ENCODE peak calls at places on chromosomes 12 and 14, in seven cellular contexts. A is IMR-90, Y is H1, P is neuronal stem cell, W is mesendoderm, C is mesenchymal stem cell, J is H9. O is an unnamed sample.

GRCh38 chr12:46404225-46404631 is 31.7 kb upstream of the SLC38A2 start:
- DNase-seq in A (peak), Y (no peak), P (no peak), W (no peak), C (peak), J (no peak), O (no peak)

GRCh38 chr12:79689477-79690155 is 1.1 kb downstream of the PAWR start:
- DNase-seq in A (peak), Y (no peak), P (peak), W (peak), C (peak), J (peak), O (peak)

GRCh38 chr14:96852823-96853422 is 55.7 kb downstream of the VRK1 start:
- DNase-seq in A (peak), Y (no peak), P (no peak), W (peak), C (peak), J (no peak), O (no peak)

GRCh38 chr12:54588110-54588831 is at the start of gene PPP1R1A:
- DNase-seq in A (no peak), Y (no peak), P (peak), W (peak), C (no peak), J (peak), O (peak)

GRCh38 chr14:28382460-28383220 is 383.9 kb upstream of the FOXG1 start:
- DNase-seq in A (no peak), Y (no peak), P (no peak), W (peak), C (peak), J (no peak), O (no peak)

GRCh38 chr12:2624543-2625266 is 170.1 kb upstream of the FKBP4 start:
- DNase-seq in A (peak), Y (peak), P (peak), W (peak), C (peak), J (peak), O (peak)

GRCh38 chr14:49970474-49971147 is 77.7 kb downstream of the ARF6 start:
- DNase-seq in A (peak), Y (no peak), P (no peak), W (no peak), C (peak), J (no peak), O (no peak)

GRCh38 chr14:77241955-77242354 is 29.1 kb downstream of the NGB start:
- DNase-seq in A (no peak), Y (no peak), P (no peak), W (no peak), C (no peak), J (no peak), O (no peak)

GRCh38 chr14:71290960-71291466 is 383.8 kb downstream of the PCNX1 start:
- DNase-seq in A (peak), Y (no peak), P (no peak), W (peak), C (peak), J (no peak), O (peak)

GRCh38 chr14:100140452-100141132 is 18.9 kb downstream of the DEGS2 start:
- DNase-seq in A (peak), Y (peak), P (peak), W (peak), C (peak), J (peak), O (no peak)

GRCh38 chr14:102629011-102629444 is 36.6 kb downstream of the RCOR1 start:
- DNase-seq in A (no peak), Y (no peak), P (no peak), W (no peak), C (no peak), J (no peak), O (no peak)

GRCh38 chr12:94429633-94430032 is 30.0 kb downstream of the CEP83 start:
- DNase-seq in A (no peak), Y (no peak), P (no peak), W (peak), C (peak), J (peak), O (no peak)

GRCh38 chr12:113207621-113208040 is 13.6 kb upstream of the TPCN1 start:
- DNase-seq in A (no peak), Y (no peak), P (no peak), W (no peak), C (peak), J (no peak), O (no peak)

GRCh38 chr12:121649403-121649802 is 20.1 kb downstream of the MORN3 start:
- DNase-seq in A (no peak), Y (no peak), P (no peak), W (no peak), C (no peak), J (no peak), O (no peak)

GRCh38 chr12:103093499-103094106 is 136.1 kb downstream of the ASCL1 start:
- DNase-seq in A (no peak), Y (no peak), P (no peak), W (peak), C (no peak), J (no peak), O (peak)
- H3K23ac ChIP-seq in A (no peak), Y (no peak), P (no peak), W (no peak), C (no peak), J (no peak), O (no peak)

GRCh38 chr14:89347885-89348284 is 69.1 kb downstream of the FOXN3 start:
- DNase-seq in A (no peak), Y (no peak), P (no peak), W (no peak), C (no peak), J (no peak), O (no peak)
- H3K23ac ChIP-seq in A (no peak), Y (no peak), P (no peak), W (no peak), C (no peak), J (no peak), O (no peak)

GRCh38 chr14:104891664-104892500 is 26.8 kb downstream of the CEP170B start:
- DNase-seq in A (no peak), Y (no peak), P (no peak), W (no peak), C (no peak), J (peak), O (peak)
- H3K23ac ChIP-seq in A (no peak), Y (no peak), P (no peak), W (no peak), C (no peak), J (no peak), O (no peak)

GRCh38 chr12:62763827-62764226 is 171.1 kb downstream of the PPM1H start:
- DNase-seq in A (no peak), Y (no peak), P (no peak), W (no peak), C (no peak), J (no peak), O (no peak)
- H3K23ac ChIP-seq in A (no peak), Y (no peak), P (no peak), W (no peak), C (no peak), J (no peak), O (no peak)

DNA sequence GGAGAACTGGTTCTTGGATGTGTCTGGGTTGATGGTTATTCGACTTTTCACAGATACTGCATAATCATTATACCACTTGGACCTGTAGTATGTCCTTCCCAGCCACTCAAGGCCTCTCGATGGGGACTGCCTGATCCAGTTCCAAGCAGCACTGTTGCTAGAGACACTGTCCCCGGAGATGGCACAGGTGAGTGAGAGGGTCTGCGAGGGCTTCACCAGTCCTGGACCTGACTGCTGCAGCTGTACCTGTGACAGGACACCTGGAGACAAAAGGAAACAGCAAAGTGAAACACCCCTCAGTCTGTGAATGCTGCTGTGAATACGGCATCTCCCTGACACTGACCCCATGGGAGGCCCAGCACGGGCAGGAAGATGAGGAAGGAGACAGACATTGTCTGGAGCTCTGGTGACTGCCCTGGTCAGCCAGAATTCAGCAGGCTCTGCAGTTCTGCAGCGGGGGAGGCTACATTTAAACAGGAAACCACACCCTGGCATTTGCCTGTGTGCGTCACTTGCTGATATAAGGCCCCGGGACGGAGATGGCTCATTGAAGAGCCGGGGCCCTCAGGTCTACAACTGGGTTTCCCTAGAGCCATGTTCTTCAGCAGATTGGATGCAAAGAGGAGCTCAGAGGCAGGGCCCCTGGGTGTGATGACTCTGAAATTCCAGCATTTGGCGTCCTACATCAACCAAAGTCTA is 413.6 kb downstream of the TMEM121 start:
- DNase-seq in A (no peak), Y (no peak), P (no peak), W (no peak), C (no peak), J (no peak), O (no peak)
- H3K23ac ChIP-seq in A (no peak), Y (no peak), P (no peak), W (no peak), C (no peak), J (no peak), O (no peak)

DNA sequence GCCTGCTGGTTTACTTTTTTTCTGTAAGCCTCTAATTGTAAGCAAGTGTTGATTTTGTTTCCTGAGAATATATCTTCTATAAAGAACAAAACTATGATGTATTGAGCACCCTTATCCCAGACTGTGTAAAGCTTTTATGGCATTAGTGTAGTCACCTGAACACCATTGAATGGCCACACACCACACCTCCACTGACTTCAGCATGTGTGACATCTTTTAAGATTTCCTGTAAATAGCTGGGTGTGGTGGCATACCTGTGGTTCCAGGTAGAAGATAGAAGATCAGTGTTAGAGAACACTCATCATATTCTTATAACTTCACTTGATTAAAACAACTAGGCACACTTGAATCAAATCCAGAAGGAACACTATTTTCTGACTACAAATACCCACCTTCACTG is 51.3 kb downstream of the WBP11 start:
- DNase-seq in A (no peak), Y (no peak), P (no peak), W (no peak), C (no peak), J (no peak), O (no peak)
- H3K23ac ChIP-seq in A (no peak), Y (no peak), P (no peak), W (no peak), C (no peak), J (no peak), O (no peak)

DNA sequence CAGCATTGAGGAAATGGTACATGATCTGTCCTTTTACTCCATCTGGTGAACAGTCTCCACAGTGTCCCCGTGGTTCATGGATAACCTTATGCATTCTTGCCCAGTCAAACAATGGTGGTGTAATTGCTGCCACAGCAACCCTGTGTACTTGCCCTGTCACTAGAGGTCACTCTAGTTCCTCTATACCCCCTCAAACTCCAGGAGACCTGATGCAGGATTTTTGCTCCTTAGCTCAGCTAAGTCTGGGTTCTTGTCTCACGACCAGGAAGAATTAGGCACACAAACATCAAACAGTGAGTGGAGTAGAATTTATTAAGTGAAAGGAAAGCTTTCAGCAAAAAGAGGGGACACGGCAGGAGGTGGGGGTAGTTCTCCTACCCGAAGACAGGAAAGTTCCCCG is 24.7 kb upstream of the EEA1 start:
- DNase-seq in A (no peak), Y (no peak), P (no peak), W (peak), C (no peak), J (no peak), O (no peak)
- H3K23ac ChIP-seq in A (no peak), Y (no peak), P (no peak), W (no peak), C (no peak), J (no peak), O (no peak)

DNA sequence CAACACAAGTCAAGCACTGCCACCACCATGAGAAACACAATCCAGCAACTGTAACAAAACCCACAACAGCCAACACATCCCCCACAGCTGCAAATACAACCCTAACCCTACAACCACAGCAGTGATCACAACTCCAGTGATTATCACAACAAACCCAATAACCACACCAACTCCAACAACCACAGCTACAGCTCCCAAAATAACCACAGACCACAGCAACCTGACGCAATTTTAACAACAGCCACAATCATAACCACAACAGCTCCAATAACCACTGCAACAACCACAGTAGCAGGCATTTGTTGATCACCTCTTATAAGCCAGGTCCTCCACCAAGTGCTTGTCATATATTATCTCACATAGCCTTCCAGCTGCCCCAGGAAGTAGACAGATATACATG is 42.2 kb upstream of the FAM181A start:
- DNase-seq in A (no peak), Y (no peak), P (no peak), W (no peak), C (no peak), J (no peak), O (no peak)
- H3K23ac ChIP-seq in A (no peak), Y (no peak), P (no peak), W (no peak), C (no peak), J (no peak), O (no peak)

GRCh38 chr12:26037615-26038180 is 79.2 kb downstream of the RASSF8 start:
- DNase-seq in A (no peak), Y (no peak), P (no peak), W (no peak), C (no peak), J (no peak), O (no peak)
- H3K23ac ChIP-seq in A (peak), Y (no peak), P (no peak), W (no peak), C (no peak), J (no peak), O (no peak)

GRCh38 chr14:36260970-36261640 is 59.3 kb downstream of the MBIP start:
- DNase-seq in A (no peak), Y (no peak), P (no peak), W (no peak), C (no peak), J (no peak), O (no peak)
- H3K23ac ChIP-seq in A (no peak), Y (no peak), P (no peak), W (no peak), C (no peak), J (no peak), O (no peak)

O was measured in trophoblast cell.